ENCODE peak calls at places on chromosomes 16 and 17, in six cellular contexts. T, W, V, A, E and B are unnamed samples.

GRCh38 chr17:50834126-50834785 is 1.1 kb upstream of the WFIKKN2 start:
- DNase-seq in V (no peak), W (peak), A (no peak), E (no peak), T (no peak), B (no peak)

GRCh38 chr16:35523991-35524390 is 2064.6 kb downstream of the TP53TG3F start:
- DNase-seq in V (no peak), A (no peak), T (no peak), W (no peak), E (no peak), B (no peak)

GRCh38 chr16:50266337-50267091 is at the start of gene ADCY7:
- DNase-seq in T (peak), V (no peak), E (peak), W (peak), A (peak), B (peak)

GRCh38 chr16:12205378-12205777 is 228.8 kb downstream of the SNX29 start:
- DNase-seq in T (no peak), A (no peak), V (no peak), W (no peak), E (no peak), B (no peak)

GRCh38 chr16:78415669-78416068 is 316.2 kb downstream of the WWOX start:
- DNase-seq in A (no peak), E (no peak), T (no peak), V (no peak), W (no peak), B (no peak)

GRCh38 chr16:12160815-12161550 is 184.4 kb downstream of the SNX29 start:
- DNase-seq in V (no peak), W (no peak), A (no peak), T (no peak), E (peak), B (no peak)

GRCh38 chr16:67406111-67406593 is 10.1 kb downstream of the ZDHHC1 start:
- DNase-seq in A (no peak), E (no peak), T (peak), V (no peak), W (no peak), B (no peak)

GRCh38 chr16:4324871-4325740 is 9.2 kb downstream of the GLIS2 start:
- DNase-seq in E (no peak), A (no peak), W (no peak), V (no peak), T (no peak), B (no peak)

GRCh38 chr16:51637744-51638100 is 486.7 kb upstream of the SALL1 start:
- DNase-seq in E (no peak), A (no peak), W (no peak), V (no peak), T (no peak), B (no peak)

GRCh38 chr17:19250421-19251141 is 13.4 kb downstream of the EPN2 start:
- DNase-seq in T (no peak), W (no peak), E (no peak), V (no peak), A (no peak), B (no peak)

GRCh38 chr17:41100081-41100480 is 1.9 kb downstream of the KRTAP4-16 start:
- DNase-seq in E (no peak), A (no peak), V (no peak), W (no peak), T (no peak), B (no peak)

GRCh38 chr17:69607162-69607834 is 192.8 kb downstream of the MAP2K6 start:
- DNase-seq in V (peak), E (peak), W (peak), A (peak), T (peak), B (peak)

GRCh38 chr17:42056634-42057033 is 6.2 kb upstream of the C17orf113 start:
- DNase-seq in E (no peak), V (no peak), W (no peak), A (no peak), T (no peak), B (no peak)

GRCh38 chr17:35804658-35805192 is 4.6 kb upstream of the TAF15 start:
- DNase-seq in E (no peak), A (peak), T (no peak), V (peak), W (peak), B (peak)

GRCh38 chr16:85584192-85584757 is 28.8 kb upstream of the GSE1 start:
- DNase-seq in E (no peak), T (no peak), W (no peak), V (no peak), A (no peak), B (no peak)

GRCh38 chr17:42980274-42980765 is at the start of gene RUNDC1:
- DNase-seq in E (peak), V (peak), A (peak), T (peak), W (peak), B (peak)

GRCh38 chr16:85689950-85690320 is 1.2 kb upstream of the GINS2 start:
- DNase-seq in T (no peak), E (no peak), A (no peak), W (no peak), V (no peak), B (no peak)

GRCh38 chr17:65243838-65244237 is 106.7 kb downstream of the RGS9 start:
- DNase-seq in W (peak), T (no peak), V (peak), A (peak), E (no peak), B (peak)

GRCh38 chr17:71762526-71762925 is 358.3 kb upstream of the SOX9 start:
- DNase-seq in E (no peak), T (no peak), A (no peak), V (no peak), W (no peak), B (no peak)

GRCh38 chr16:2019919-2020831 is 590 bp downstream of the NPW start:
- DNase-seq in T (no peak), A (no peak), W (no peak), E (no peak), V (no peak), B (no peak)

GRCh38 chr17:57121308-57122042 is 36.4 kb downstream of the AKAP1 start:
- DNase-seq in A (peak), W (peak), V (peak), T (no peak), E (no peak), B (peak)

GRCh38 chr16:68146583-68146982 is 61.4 kb downstream of the NFATC3 start:
- DNase-seq in V (no peak), T (no peak), W (no peak), A (peak), E (no peak), B (no peak)

GRCh38 chr17:57671546-57672204 is 73.4 kb downstream of the CCDC182 start:
- DNase-seq in V (peak), E (peak), W (peak), A (peak), T (peak), B (peak)

GRCh38 chr16:66945939-66946338 is 10.6 kb downstream of the CES2 start:
- DNase-seq in W (no peak), V (no peak), E (no peak), A (no peak), T (no peak), B (no peak)

GRCh38 chr17:10019941-10020403 is 114.9 kb upstream of the RCVRN start:
- DNase-seq in T (no peak), A (no peak), E (no peak), V (no peak), W (no peak), B (no peak)

GRCh38 chr17:72456026-72456569 is 335.3 kb downstream of the SOX9 start:
- DNase-seq in A (peak), V (peak), E (no peak), W (no peak), T (no peak), B (peak)

GRCh38 chr16:66637806-66638205 is 33.3 kb downstream of the CMTM3 start:
- DNase-seq in E (no peak), T (no peak), V (no peak), W (no peak), A (no peak), B (no peak)

GRCh38 chr16:64362193-64362592 is 759.7 kb downstream of the CDH11 start:
- DNase-seq in A (peak), V (peak), E (no peak), W (no peak), T (no peak), B (no peak)

GRCh38 chr16:69407702-69408323 is 16.6 kb upstream of the CYB5B start:
- DNase-seq in E (no peak), T (no peak), V (no peak), A (no peak), W (no peak), B (no peak)

GRCh38 chr17:42520540-42520951 is 15.5 kb upstream of the NAGLU start:
- DNase-seq in A (no peak), E (no peak), T (no peak), V (no peak), W (peak), B (no peak)

GRCh38 chr17:44804301-44805061 is 25.6 kb downstream of the GJC1 start:
- DNase-seq in W (no peak), A (no peak), T (peak), E (no peak), V (no peak), B (no peak)

GRCh38 chr16:88552166-88552565 is 18.0 kb upstream of the ZC3H18 start:
- DNase-seq in E (no peak), V (no peak), W (no peak), A (no peak), T (no peak), B (no peak)

GRCh38 chr16:67158637-67159600 is 790 bp downstream of the TRADD start:
- DNase-seq in W (peak), A (no peak), E (peak), V (peak), T (no peak), B (no peak)

GRCh38 chr17:622356-622755 is 92.3 kb downstream of the VPS53 start:
- DNase-seq in A (peak), V (peak), E (no peak), T (no peak), W (no peak), B (no peak)

GRCh38 chr17:6503641-6504195 is 52.6 kb downstream of the PITPNM3 start:
- DNase-seq in W (no peak), T (no peak), A (no peak), V (no peak), E (peak), B (no peak)

GRCh38 chr17:64064331-64064730 is 43.9 kb upstream of the ICAM2 start:
- DNase-seq in V (no peak), A (no peak), T (no peak), E (no peak), W (no peak), B (no peak)

GRCh38 chr17:64063766-64064224 is 43.4 kb upstream of the ICAM2 start:
- DNase-seq in T (peak), A (peak), W (peak), V (peak), E (peak), B (no peak)

GRCh38 chr17:64061157-64061898 is 40.9 kb upstream of the ICAM2 start:
- DNase-seq in W (no peak), A (peak), V (peak), T (no peak), E (no peak), B (no peak)

GRCh38 chr17:64060331-64060730 is 39.9 kb upstream of the ICAM2 start:
- DNase-seq in E (no peak), T (no peak), V (no peak), W (no peak), A (no peak), B (no peak)

DNA sequence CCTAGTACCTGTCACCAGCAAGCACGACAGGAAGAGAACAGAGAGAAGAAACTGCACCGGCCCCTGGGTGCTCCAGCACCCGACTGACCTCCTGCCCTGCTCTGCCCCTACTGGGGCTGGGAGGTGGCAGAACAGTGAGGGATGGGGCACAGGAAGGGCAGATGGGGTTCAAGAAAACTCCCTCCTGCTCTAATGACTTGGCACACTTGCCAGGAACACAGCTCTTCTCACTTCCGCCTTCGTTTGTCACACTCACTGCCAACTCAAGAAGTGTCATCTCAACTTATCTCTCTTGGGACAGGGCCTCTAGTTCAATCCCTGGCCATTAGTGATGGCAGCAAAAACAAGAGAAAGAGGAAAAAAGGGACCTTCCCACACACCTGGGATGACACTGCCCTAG is 42.7 kb upstream of the ICAM2 start:
- DNase-seq in W (no peak), A (no peak), V (no peak), E (no peak), T (no peak), B (no peak)
- H3K27ac ChIP-seq in W (no peak), A (no peak), V (no peak), E (no peak), T (no peak), B (no peak)

GRCh38 chr17:34445145-34445544 is 82.1 kb upstream of the CCL1 start:
- DNase-seq in E (no peak), T (no peak), W (no peak), V (no peak), A (no peak), B (no peak)

GRCh38 chr17:34447406-34447805 is 84.4 kb upstream of the CCL1 start:
- DNase-seq in W (no peak), T (no peak), E (no peak), V (no peak), A (no peak), B (no peak)

GRCh38 chr17:34442387-34443111 is 79.5 kb upstream of the CCL1 start:
- DNase-seq in V (no peak), W (no peak), E (no peak), A (no peak), T (no peak), B (no peak)

DNA sequence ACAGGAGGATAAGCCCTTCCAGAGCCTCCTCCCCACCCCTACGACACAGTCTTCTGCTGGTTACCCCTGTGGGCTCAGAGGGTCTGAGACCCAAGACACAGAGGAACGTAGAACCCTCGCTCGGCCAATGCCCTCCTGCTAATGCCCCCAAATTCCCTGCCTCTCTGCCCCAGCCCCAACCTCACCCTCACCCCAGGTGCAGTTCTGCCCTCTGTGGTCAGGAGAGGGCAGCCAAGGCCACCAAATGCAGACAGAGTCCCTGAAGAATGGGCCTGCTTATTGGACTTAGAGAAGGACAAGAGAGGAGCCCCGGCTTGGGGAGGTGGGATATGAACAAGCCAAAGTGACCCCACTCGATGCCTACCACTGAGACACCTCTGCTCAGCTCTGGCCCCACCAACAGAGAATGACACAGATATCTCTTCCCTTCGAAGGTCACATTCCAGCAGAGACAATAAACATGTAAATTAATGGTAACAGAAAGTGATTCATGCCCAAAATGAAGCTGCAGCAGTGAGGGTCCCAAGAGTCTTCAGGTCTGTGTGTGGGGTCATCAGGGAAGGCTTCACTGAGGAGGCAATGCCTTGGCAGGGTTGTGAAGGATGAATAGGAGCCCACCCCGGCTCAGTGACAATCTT is 80.9 kb upstream of the CCL1 start:
- DNase-seq in V (peak), A (no peak), T (no peak), E (no peak), W (peak), B (peak)
- TF ChIP-seq CTCF in V (peak), A (peak), T (peak), E (no peak), W (peak), B (no peak)

GRCh38 chr17:39483506-39483905 is 22.2 kb downstream of the CDK12 start:
- DNase-seq in T (no peak), E (no peak), W (no peak), V (no peak), A (no peak), B (no peak)
- H3K27ac ChIP-seq in T (no peak), E (no peak), W (no peak), V (no peak), A (no peak), B (no peak)

GRCh38 chr16:15523092-15523541 is 88.7 kb downstream of the BMERB1 start:
- DNase-seq in T (no peak), W (no peak), V (no peak), E (peak), A (no peak), B (no peak)
- TF ChIP-seq CTCF in T (no peak), W (peak), V (no peak), E (peak), A (no peak), B (no peak)

GRCh38 chr17:73466704-73467433 is 155.1 kb upstream of the CDC42EP4 start:
- DNase-seq in E (no peak), W (no peak), V (no peak), A (no peak), T (no peak), B (no peak)
- H3K27ac ChIP-seq in E (no peak), W (no peak), V (no peak), A (no peak), T (no peak), B (no peak)